ENCODE peak calls at places on chromosome 16, in four cellular contexts. R is K562, S is HEK293T, P is HepG2. G is an unnamed sample.

GRCh38 chr16:637081-638018 is 1.2 kb upstream of the METTL26 start:
- DNase-seq in S (peak), P (peak), R (peak), G (peak)

GRCh38 chr16:2486645-2487516 is 12.0 kb downstream of the TBC1D24 start:
- DNase-seq in P (no peak), S (no peak), R (no peak), G (no peak)

GRCh38 chr16:24635900-24636610 is 93.4 kb upstream of the TNRC6A start:
- DNase-seq in P (no peak), R (no peak), S (no peak), G (no peak)

GRCh38 chr16:57732011-57732410 is 3.6 kb upstream of the KATNB1 start:
- DNase-seq in R (no peak), S (no peak), P (no peak), G (no peak)

GRCh38 chr16:27717726-27718125 is 167.8 kb downstream of the KATNIP start:
- DNase-seq in R (no peak), S (no peak), P (no peak), G (no peak)

GRCh38 chr16:9885457-9885856 is 296.8 kb downstream of the GRIN2A start:
- DNase-seq in P (no peak), S (no peak), R (no peak), G (no peak)

GRCh38 chr16:30934827-30935557 is 11.6 kb downstream of the FBXL19 start:
- DNase-seq in P (peak), R (peak), S (peak), G (peak)

GRCh38 chr16:3094289-3095027 is 4.6 kb downstream of the ZSCAN10 start:
- DNase-seq in S (peak), P (peak), R (peak), G (peak)

GRCh38 chr16:55842369-55843104 is 9.6 kb upstream of the CES1 start:
- DNase-seq in S (peak), P (peak), R (peak), G (no peak)

GRCh38 chr16:51508813-51509212 is 357.7 kb upstream of the SALL1 start:
- DNase-seq in P (no peak), S (no peak), R (no peak), G (no peak)

GRCh38 chr16:85157813-85158701 is 45.8 kb upstream of the CIBAR2 start:
- DNase-seq in P (peak), R (no peak), S (no peak), G (peak)

GRCh38 chr16:30964540-30965226 is 7.1 kb downstream of the SETD1A start:
- DNase-seq in S (no peak), R (no peak), P (no peak), G (no peak)

GRCh38 chr16:79316004-79316458 is 284.5 kb downstream of the MAF start:
- DNase-seq in S (no peak), P (no peak), R (no peak), G (no peak)

GRCh38 chr16:12113581-12114375 is 137.2 kb downstream of the SNX29 start:
- DNase-seq in S (no peak), R (no peak), P (no peak), G (no peak)

GRCh38 chr16:77307764-77308561 is 108.8 kb downstream of the SYCE1L start:
- DNase-seq in S (no peak), P (no peak), R (no peak), G (no peak)

GRCh38 chr16:3283525-3284447 is 495 bp downstream of the ZNF263 start:
- DNase-seq in P (no peak), R (peak), S (no peak), G (peak)

GRCh38 chr16:523097-523741 is 4.3 kb upstream of the CAPN15 start:
- DNase-seq in P (no peak), S (no peak), R (no peak), G (no peak)

GRCh38 chr16:85473909-85474640 is 139.0 kb upstream of the GSE1 start:
- DNase-seq in R (no peak), S (no peak), P (no peak), G (no peak)

GRCh38 chr16:2761886-2762583 is 9.6 kb downstream of the SRRM2 start:
- DNase-seq in P (no peak), R (no peak), S (no peak), G (no peak)

GRCh38 chr16:2512920-2513404 is 790 bp upstream of the ATP6V0C start:
- DNase-seq in R (peak), P (no peak), S (no peak), G (peak)

GRCh38 chr16:71537643-71538042 is 11.4 kb downstream of the CHST4 start:
- DNase-seq in R (peak), P (peak), S (peak), G (peak)

GRCh38 chr16:3171855-3172593 is 16.0 kb upstream of the OR1F1 start:
- DNase-seq in P (peak), R (peak), S (peak), G (peak)

GRCh38 chr16:85778873-85779272 is 20.5 kb downstream of the EMC8 start:
- DNase-seq in R (no peak), P (no peak), S (no peak), G (no peak)

GRCh38 chr16:12298285-12298684 is 321.8 kb downstream of the SNX29 start:
- DNase-seq in P (no peak), S (no peak), R (no peak), G (no peak)

GRCh38 chr16:69712914-69713581 is 13.3 kb downstream of the NQO1 start:
- DNase-seq in S (no peak), P (no peak), R (no peak), G (no peak)
- TF ChIP-seq ELF4 in S (no peak), P (no peak), R (no peak), G (no peak)

GRCh38 chr16:22267764-22268163 is 29.4 kb upstream of the POLR3E start:
- DNase-seq in P (no peak), R (no peak), S (no peak), G (no peak)
- TF ChIP-seq ELF4 in P (no peak), R (no peak), S (no peak), G (no peak)

GRCh38 chr16:81035975-81036750 is 521 bp downstream of the ATMIN start:
- DNase-seq in R (peak), S (peak), P (peak), G (peak)
- TF ChIP-seq ELF4 in R (no peak), S (no peak), P (no peak), G (no peak)

DNA sequence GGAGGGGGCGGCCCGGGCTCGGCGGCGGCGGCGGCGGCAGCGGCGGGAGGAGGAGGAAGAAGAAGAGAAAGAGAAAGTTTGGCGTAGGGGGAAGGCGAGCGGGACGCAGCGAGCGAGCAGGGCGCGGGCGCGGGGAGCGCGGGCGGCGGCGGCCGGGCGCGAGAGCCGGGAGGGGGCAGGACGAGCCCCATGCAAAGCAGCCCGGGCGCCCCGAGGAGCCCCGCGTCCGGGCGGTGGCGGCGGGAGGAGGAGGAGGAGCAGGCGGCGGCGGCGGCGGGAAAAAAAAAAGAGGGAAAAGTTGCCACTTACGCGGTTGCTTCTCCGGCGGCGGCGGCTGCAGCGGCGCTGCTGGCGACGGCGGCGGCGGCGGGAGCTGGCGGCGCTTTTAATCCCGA is 10.3 kb upstream of the ZFHX3 start:
- DNase-seq in S (no peak), R (peak), P (no peak), G (no peak)
- TF ChIP-seq ELF4 in S (no peak), R (no peak), P (no peak), G (no peak)

GRCh38 chr16:49491111-49491670 is 117.6 kb downstream of the C16orf78 start:
- DNase-seq in P (no peak), R (no peak), S (no peak), G (no peak)

GRCh38 chr16:49490321-49490705 is 116.7 kb downstream of the C16orf78 start:
- DNase-seq in S (no peak), P (no peak), R (no peak), G (no peak)

GRCh38 chr16:49492090-49492801 is 118.6 kb downstream of the C16orf78 start:
- DNase-seq in R (peak), P (no peak), S (peak), G (peak)

GRCh38 chr16:49492896-49493620 is 119.5 kb downstream of the C16orf78 start:
- DNase-seq in R (no peak), P (no peak), S (no peak), G (no peak)

GRCh38 chr16:49491736-49492089 is 118.1 kb downstream of the C16orf78 start:
- DNase-seq in S (peak), P (no peak), R (no peak), G (peak)
- TF ChIP-seq ELF4 in S (no peak), P (no peak), R (no peak), G (no peak)

GRCh38 chr16:7437135-7437534 is 104.5 kb downstream of the RBFOX1 start:
- DNase-seq in R (no peak), S (no peak), P (no peak), G (no peak)
- TF ChIP-seq ELF4 in R (no peak), S (no peak), P (no peak), G (no peak)

G was measured in WTC11.